ENCODE peak calls at places on chromosomes 13 and 19, in six cellular contexts. H is WTC11, I is EL, S is Caki2, P is T47D, E is myocyte. G is an unnamed sample.

GRCh38 chr19:5131866-5132561 is 163.1 kb downstream of the KDM4B start:
- DNase-seq in H (no peak), I (no peak), S (no peak), P (peak), E (no peak), G (no peak)

GRCh38 chr13:25692156-25692555 is 320.4 kb downstream of the ATP8A2 start:
- DNase-seq in H (no peak), I (no peak), S (no peak), P (no peak), E (peak), G (no peak)

GRCh38 chr13:74324338-74324737 is 190.1 kb upstream of the KLF12 start:
- DNase-seq in H (no peak), I (no peak), S (no peak), P (no peak), E (no peak), G (no peak)

GRCh38 chr13:110868631-110869165 is 46.2 kb downstream of the ANKRD10 start:
- DNase-seq in H (no peak), I (no peak), S (no peak), P (no peak), E (peak), G (no peak)

GRCh38 chr13:26010487-26011207 is 41.2 kb downstream of the SHISA2 start:
- DNase-seq in H (no peak), I (no peak), S (no peak), P (peak), E (no peak), G (no peak)

GRCh38 chr19:34375598-34375997 is 10.6 kb downstream of the GPI start:
- DNase-seq in H (no peak), I (no peak), S (no peak), P (no peak), E (no peak), G (no peak)

GRCh38 chr19:41872775-41873647 is 4.1 kb upstream of the CD79A start:
- DNase-seq in H (peak), I (peak), S (peak), P (peak), E (peak), G (no peak)

GRCh38 chr13:101838305-101838835 is 385.9 kb downstream of the ITGBL1 start:
- DNase-seq in H (no peak), I (peak), S (no peak), P (peak), E (no peak), G (peak)

GRCh38 chr13:59494560-59494970 is 669.2 kb downstream of the DIAPH3 start:
- DNase-seq in H (no peak), I (peak), S (no peak), P (no peak), E (peak), G (peak)

GRCh38 chr19:47641891-47642485 is 33.1 kb downstream of the BICRA start:
- DNase-seq in H (no peak), I (no peak), S (no peak), P (no peak), E (no peak), G (no peak)

GRCh38 chr13:101399365-101399764 is 16.9 kb downstream of the NALCN start:
- DNase-seq in H (no peak), I (peak), S (no peak), P (no peak), E (no peak), G (no peak)

GRCh38 chr13:51659276-51660127 is 75.2 kb downstream of the WDFY2 start:
- DNase-seq in H (no peak), I (no peak), S (no peak), P (no peak), E (no peak), G (no peak)

GRCh38 chr19:40813182-40813581 is 14.2 kb downstream of the EGLN2 start:
- DNase-seq in H (no peak), I (no peak), S (no peak), P (no peak), E (no peak), G (no peak)

GRCh38 chr13:50339291-50339690 is 324.0 kb downstream of the KCNRG start:
- DNase-seq in H (no peak), I (no peak), S (no peak), P (no peak), E (no peak), G (no peak)

GRCh38 chr19:48330012-48330681 is 4.8 kb downstream of the EMP3 start:
- DNase-seq in H (peak), I (no peak), S (peak), P (peak), E (no peak), G (no peak)

GRCh38 chr13:90686438-90686837 is 661.0 kb upstream of the MIR17HG start:
- DNase-seq in H (no peak), I (peak), S (no peak), P (no peak), E (peak), G (no peak)

GRCh38 chr13:28548872-28549271 is 53.9 kb upstream of the FLT1 start:
- DNase-seq in H (no peak), I (peak), S (no peak), P (no peak), E (no peak), G (no peak)

GRCh38 chr13:38981096-38981495 is 9.5 kb downstream of the STOML3 start:
- DNase-seq in H (no peak), I (no peak), S (no peak), P (no peak), E (no peak), G (no peak)

GRCh38 chr19:35048911-35049411 is 7.4 kb downstream of the HPN start:
- DNase-seq in H (no peak), I (no peak), S (no peak), P (no peak), E (peak), G (no peak)

GRCh38 chr19:4754248-4754647 is 30.6 kb upstream of the DPP9 start:
- DNase-seq in H (no peak), I (no peak), S (no peak), P (no peak), E (no peak), G (no peak)